ENCODE peak calls at places on chromosomes 7 and 10, in six cellular contexts. X is cardiac fibroblast, H is cardiac muscle cell, R is chondrocyte, V is HCT116, C is OCI-LY7. U is an unnamed sample.

GRCh38 chr7:77570330-77571011 is 33.4 kb downstream of the PTPN12 start:
- DNase-seq in X (peak; percentile 89), H (peak; percentile 74), R (no peak), V (no peak), C (no peak), U (no peak)

GRCh38 chr10:1114355-1115261 is 58.4 kb downstream of the WDR37 start:
- DNase-seq in X (no peak), H (no peak), R (no peak), V (no peak), C (no peak), U (no peak)

GRCh38 chr7:122303971-122304603 is 463 bp downstream of the FEZF1 start:
- DNase-seq in X (no peak), H (no peak), R (peak; percentile 84), V (no peak), C (no peak), U (peak; percentile 35)

GRCh38 chr10:31031205-31031665 is 430 bp downstream of the ZNF438 start:
- DNase-seq in X (peak; percentile 92), H (no peak), R (no peak), V (no peak), C (no peak), U (no peak)

GRCh38 chr7:17347426-17347825 is 49.0 kb downstream of the AHR start:
- DNase-seq in X (peak; percentile 65), H (peak; percentile 36), R (no peak), V (no peak), C (no peak), U (no peak)

GRCh38 chr7:63038987-63039386 is 959.7 kb upstream of the ZNF722 start:
- DNase-seq in X (no peak), H (no peak), R (peak; percentile 61), V (no peak), C (no peak), U (no peak)

GRCh38 chr10:100529473-100530298 is at the start of gene NDUFB8:
- DNase-seq in X (peak; percentile 85), H (peak; percentile 90), R (peak; percentile 95), V (peak; percentile 81), C (peak; percentile 87), U (peak; percentile 80)

GRCh38 chr10:109898666-109899577 is 24.4 kb downstream of the XPNPEP1 start:
- DNase-seq in X (peak; percentile 76), H (no peak), R (no peak), V (no peak), C (no peak), U (no peak)

GRCh38 chr10:101485681-101486554 is 102.1 kb downstream of the POLL start:
- DNase-seq in X (no peak), H (peak; percentile 15), R (no peak), V (no peak), C (no peak), U (no peak)

GRCh38 chr10:79230563-79231249 is 116.6 kb upstream of the PPIF start:
- DNase-seq in X (no peak), H (no peak), R (no peak), V (no peak), C (no peak), U (no peak)

GRCh38 chr7:73342645-73343044 is 14.7 kb downstream of the FKBP6 start:
- DNase-seq in X (peak; percentile 68), H (peak; percentile 80), R (no peak), V (peak; percentile 29), C (no peak), U (peak; percentile 5)

GRCh38 chr10:21194510-21194993 is 297.4 kb upstream of the NEBL start:
- DNase-seq in X (peak; percentile 69), H (peak; percentile 70), R (no peak), V (peak; percentile 38), C (no peak), U (peak; percentile 81)

GRCh38 chr10:61183971-61184370 is 240.0 kb upstream of the RHOBTB1 start:
- DNase-seq in X (no peak), H (no peak), R (no peak), V (no peak), C (no peak), U (no peak)

GRCh38 chr7:134669388-134669787 is 22.7 kb downstream of the BPGM start:
- DNase-seq in X (no peak), H (no peak), R (no peak), V (no peak), C (no peak), U (no peak)

GRCh38 chr7:120603366-120603765 is 254.6 kb downstream of the TSPAN12 start:
- DNase-seq in X (no peak), H (no peak), R (no peak), V (no peak), C (no peak), U (no peak)

GRCh38 chr7:56063882-56064625 is at the start of gene SUMF2:
- DNase-seq in X (peak; percentile 90), H (peak; percentile 92), R (peak; percentile 95), V (peak; percentile 78), C (peak; percentile 93), U (peak; percentile 96)

GRCh38 chr7:35555386-35555785 is 139.5 kb downstream of the HERPUD2 start:
- DNase-seq in X (no peak), H (no peak), R (no peak), V (no peak), C (no peak), U (no peak)

GRCh38 chr10:50993817-50994251 is 80.5 kb upstream of the PRKG1 start:
- DNase-seq in X (peak; percentile 89), H (peak; percentile 88), R (no peak), V (no peak), C (no peak), U (no peak)

GRCh38 chr10:73117976-73118743 is 7.9 kb downstream of the NUDT13 start:
- DNase-seq in X (peak; percentile 65), H (peak; percentile 15), R (no peak), V (peak; percentile 59), C (no peak), U (no peak)

DNA sequence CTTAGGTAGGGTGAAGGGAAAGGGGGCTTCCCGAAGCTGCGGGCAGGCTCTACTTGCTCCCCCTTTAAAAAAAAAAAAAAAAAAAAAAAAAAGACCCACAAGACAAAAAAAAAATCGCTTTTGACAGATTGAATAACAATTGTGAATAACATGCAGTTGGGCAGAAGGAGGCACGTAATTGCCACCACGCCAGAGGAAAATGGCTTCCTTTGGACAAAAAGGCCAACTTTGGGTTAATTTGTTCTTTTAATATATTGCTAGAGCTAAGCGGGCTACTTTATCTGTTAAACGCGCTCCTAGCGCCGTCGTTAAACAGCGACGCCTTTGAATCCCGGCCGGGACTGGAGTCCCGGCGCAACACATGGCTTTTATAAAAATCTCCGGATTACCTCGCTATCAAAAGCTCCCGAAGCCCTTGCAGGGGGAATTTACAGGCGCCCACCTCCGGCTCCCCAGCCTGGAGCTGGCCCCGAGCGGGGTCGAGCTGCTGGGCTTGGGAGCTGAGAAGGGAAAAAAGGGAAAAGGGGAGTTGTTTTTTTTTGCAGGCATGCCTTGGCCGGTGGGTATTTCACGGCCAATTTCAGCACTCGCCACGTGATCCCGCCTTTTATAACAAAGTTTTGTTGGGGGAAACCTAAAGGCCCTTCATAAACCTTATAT is 1.2 kb downstream of the HOXA11 start:
- DNase-seq in X (no peak), H (no peak), R (no peak), V (no peak), C (no peak), U (no peak)
- TF ChIP-seq CTCF in X (no peak), H (no peak), R (peak; percentile 18), V (no peak), C (no peak), U (no peak)

GRCh38 chr10:33010132-33011037 is 52.4 kb upstream of the ITGB1 start:
- DNase-seq in X (peak; percentile 73), H (peak; percentile 88), R (no peak), V (peak; percentile 77), C (no peak), U (peak; percentile 83)
- TF ChIP-seq CTCF in X (peak; percentile 60), H (peak; percentile 67), R (peak; percentile 77), V (peak; percentile 61), C (peak; percentile 26), U (peak; percentile 33)

GRCh38 chr7:144063710-144064109 is 5.9 kb upstream of the OR2A25 start:
- DNase-seq in X (no peak), H (no peak), R (no peak), V (peak; percentile 26), C (no peak), U (no peak)
- TF ChIP-seq CTCF in X (peak; percentile 27), H (no peak), R (peak; percentile 45), V (peak; percentile 73), C (peak; percentile 60), U (no peak)

GRCh38 chr7:44239361-44239760 is 38.6 kb downstream of the YKT6 start:
- DNase-seq in X (no peak), H (no peak), R (no peak), V (no peak), C (no peak), U (no peak)
- TF ChIP-seq CTCF in X (no peak), H (no peak), R (no peak), V (no peak), C (no peak), U (no peak)

DNA sequence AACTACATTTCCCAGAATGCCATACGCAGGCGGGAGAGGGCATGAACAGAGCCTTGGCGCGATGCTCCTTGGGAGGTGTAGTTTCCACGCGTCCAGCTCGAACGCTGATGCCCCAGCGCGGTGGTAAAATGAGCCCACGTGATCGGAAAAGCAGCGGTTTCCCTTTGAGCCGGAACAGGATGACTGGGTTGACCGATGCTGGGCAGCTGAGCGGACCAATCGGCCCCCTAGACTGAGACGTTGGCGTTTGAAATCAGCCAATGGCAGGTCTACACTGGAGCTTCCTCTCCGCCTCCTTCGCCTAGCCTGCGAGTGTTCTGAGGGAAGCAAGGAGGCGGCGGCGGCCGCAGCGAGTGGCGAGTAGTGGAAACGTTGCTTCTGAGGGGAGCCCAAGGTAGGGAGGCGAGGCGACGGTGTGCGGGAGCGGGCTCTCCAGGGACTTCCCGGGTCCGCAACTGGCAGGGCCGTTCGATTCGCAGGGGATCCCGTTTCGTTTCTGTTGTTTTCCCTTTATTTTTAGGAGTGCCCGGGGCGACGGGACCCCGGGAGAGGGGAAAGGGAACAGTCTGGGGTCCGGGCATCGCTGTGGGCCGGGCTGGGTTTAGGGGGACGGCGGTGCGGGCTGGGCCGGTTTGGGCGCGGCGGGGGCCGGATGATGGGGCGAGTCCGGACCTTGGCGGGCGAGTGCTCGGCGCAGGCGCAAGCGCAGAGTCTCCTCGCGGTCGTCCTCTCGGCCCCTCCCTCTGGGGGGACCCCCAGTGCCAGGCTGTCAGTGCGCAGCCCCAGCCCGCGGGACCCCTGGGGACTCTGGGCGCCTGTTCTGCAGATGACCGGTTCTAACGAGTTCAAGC is at the start of gene BUB3:
- DNase-seq in X (peak; percentile 100), H (peak; percentile 100), R (peak; percentile 98), V (peak; percentile 100), C (peak; percentile 99), U (peak; percentile 88)
- TF ChIP-seq CTCF in X (peak; percentile 21), H (no peak), R (peak; percentile 46), V (no peak), C (no peak), U (no peak)

DNA sequence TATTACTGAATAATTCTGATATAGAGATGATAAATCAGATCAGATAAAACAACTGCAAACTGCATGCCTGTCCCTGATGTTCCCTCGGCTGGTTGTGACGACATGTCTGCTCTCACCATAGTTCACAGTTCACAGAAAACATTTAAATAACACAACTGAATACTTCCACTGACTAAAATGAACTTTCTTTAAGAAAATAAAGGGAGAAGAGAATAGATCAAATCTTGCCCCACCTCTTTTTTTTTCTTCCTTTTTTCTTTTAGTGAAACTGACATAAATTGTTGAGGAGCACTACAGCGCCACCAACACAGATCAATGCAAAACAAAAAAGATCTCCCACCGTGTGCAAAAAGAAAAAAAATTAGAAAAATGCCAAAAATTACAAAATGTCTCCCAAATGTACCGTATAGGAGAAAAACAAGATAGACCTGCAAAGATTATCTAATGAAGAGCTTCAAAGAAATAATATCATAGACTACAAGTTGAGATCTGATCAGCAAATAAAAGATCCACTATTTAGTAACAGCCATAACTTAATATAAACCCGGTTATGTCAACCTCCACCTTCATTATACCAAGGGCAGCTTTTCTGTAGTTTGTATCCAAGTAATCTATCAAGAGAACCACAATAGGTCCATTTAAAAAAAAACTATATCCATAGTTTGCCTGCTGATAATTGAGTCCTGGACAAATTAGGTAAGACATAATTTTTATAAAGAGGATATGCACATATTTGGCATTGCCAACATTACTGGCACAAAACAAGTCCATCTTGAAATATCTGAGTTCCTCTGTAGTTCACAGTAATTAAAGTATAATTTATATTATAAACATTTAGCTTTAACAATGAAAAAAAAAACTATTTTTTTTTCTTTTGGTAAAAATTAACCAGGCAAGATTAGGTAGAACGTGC is 30.8 kb upstream of the EPC1 start:
- DNase-seq in X (peak; percentile 67), H (peak; percentile 51), R (no peak), V (peak; percentile 10), C (peak; percentile 74), U (no peak)
- TF ChIP-seq CTCF in X (peak; percentile 42), H (peak; percentile 46), R (peak; percentile 79), V (peak; percentile 53), C (peak; percentile 97), U (no peak)

U was measured in Calu3.